ENCODE peak calls at places on chromosomes 12 and 14, in six cellular contexts. One of them, this sample, is unnamed.

GRCh38 chr12:5872745-5873144 is 72.3 kb downstream of the ANO2 start:
- DNase-seq in sigmoid colon: no peak
- DNase-seq in fibroblast of lung: peak
- DNase-seq in AG08395: peak
- DNase-seq in endodermal cell: peak
- DNase-seq in NCI-H69: peak
- DNase-seq in this sample: no peak

GRCh38 chr14:77681196-77682157 is 26.3 kb downstream of the ALKBH1 start:
- DNase-seq in fibroblast of lung: peak
- DNase-seq in sigmoid colon: no peak
- DNase-seq in AG08395: no peak
- DNase-seq in NCI-H69: peak
- DNase-seq in endodermal cell: no peak
- DNase-seq in this sample: no peak

GRCh38 chr12:30678221-30678620 is 17.4 kb downstream of the IPO8 start:
- DNase-seq in endodermal cell: no peak
- DNase-seq in fibroblast of lung: no peak
- DNase-seq in AG08395: no peak
- DNase-seq in sigmoid colon: no peak
- DNase-seq in NCI-H69: no peak
- DNase-seq in this sample: no peak

GRCh38 chr12:57280234-57281062 is 29.5 kb upstream of the STAC3 start:
- DNase-seq in sigmoid colon: peak
- DNase-seq in fibroblast of lung: peak
- DNase-seq in AG08395: peak
- DNase-seq in NCI-H69: peak
- DNase-seq in endodermal cell: peak
- DNase-seq in this sample: no peak

GRCh38 chr12:122859303-122860051 is 24.2 kb downstream of the HIP1R start:
- DNase-seq in sigmoid colon: no peak
- DNase-seq in NCI-H69: no peak
- DNase-seq in endodermal cell: no peak
- DNase-seq in AG08395: no peak
- DNase-seq in fibroblast of lung: no peak
- DNase-seq in this sample: no peak

GRCh38 chr14:63186453-63186852 is 17.8 kb upstream of the RHOJ start:
- DNase-seq in fibroblast of lung: peak
- DNase-seq in sigmoid colon: no peak
- DNase-seq in endodermal cell: no peak
- DNase-seq in AG08395: no peak
- DNase-seq in NCI-H69: no peak
- DNase-seq in this sample: no peak

GRCh38 chr14:36973806-36974442 is 198.5 kb downstream of the SLC25A21 start:
- DNase-seq in AG08395: peak
- DNase-seq in endodermal cell: no peak
- DNase-seq in sigmoid colon: no peak
- DNase-seq in fibroblast of lung: peak
- DNase-seq in NCI-H69: no peak
- DNase-seq in this sample: no peak

GRCh38 chr14:30223385-30223785 is 295.7 kb upstream of the PRKD1 start:
- DNase-seq in fibroblast of lung: peak
- DNase-seq in AG08395: peak
- DNase-seq in sigmoid colon: peak
- DNase-seq in endodermal cell: peak
- DNase-seq in NCI-H69: peak
- DNase-seq in this sample: no peak

GRCh38 chr14:65153101-65153500 is 50.8 kb upstream of the MAX start:
- DNase-seq in NCI-H69: peak
- DNase-seq in fibroblast of lung: no peak
- DNase-seq in endodermal cell: no peak
- DNase-seq in sigmoid colon: no peak
- DNase-seq in AG08395: no peak
- DNase-seq in this sample: no peak

GRCh38 chr14:33532581-33532980 is 418.3 kb downstream of the EGLN3 start:
- DNase-seq in fibroblast of lung: no peak
- DNase-seq in sigmoid colon: no peak
- DNase-seq in NCI-H69: no peak
- DNase-seq in endodermal cell: no peak
- DNase-seq in AG08395: no peak
- DNase-seq in this sample: no peak

GRCh38 chr14:61535032-61535431 is 160.3 kb upstream of the HIF1A start:
- DNase-seq in endodermal cell: no peak
- DNase-seq in NCI-H69: no peak
- DNase-seq in sigmoid colon: no peak
- DNase-seq in fibroblast of lung: no peak
- DNase-seq in AG08395: no peak
- DNase-seq in this sample: no peak

GRCh38 chr14:65195042-65195719 is 92.9 kb upstream of the MAX start:
- DNase-seq in NCI-H69: no peak
- DNase-seq in endodermal cell: no peak
- DNase-seq in AG08395: no peak
- DNase-seq in fibroblast of lung: no peak
- DNase-seq in sigmoid colon: no peak
- DNase-seq in this sample: no peak

GRCh38 chr12:102249073-102249854 is 51.6 kb upstream of the PMCH start:
- DNase-seq in AG08395: no peak
- DNase-seq in sigmoid colon: no peak
- DNase-seq in fibroblast of lung: no peak
- DNase-seq in NCI-H69: no peak
- DNase-seq in endodermal cell: no peak
- DNase-seq in this sample: no peak

GRCh38 chr14:20682127-20682434 is 2.3 kb upstream of the RNASE4 start:
- DNase-seq in endodermal cell: no peak
- DNase-seq in sigmoid colon: no peak
- DNase-seq in AG08395: no peak
- DNase-seq in NCI-H69: no peak
- DNase-seq in fibroblast of lung: no peak
- DNase-seq in this sample: no peak

GRCh38 chr12:33944703-33945437 is 77.4 kb upstream of the ALG10 start:
- DNase-seq in fibroblast of lung: no peak
- DNase-seq in endodermal cell: peak
- DNase-seq in sigmoid colon: no peak
- DNase-seq in AG08395: no peak
- DNase-seq in NCI-H69: no peak
- DNase-seq in this sample: no peak

GRCh38 chr14:101716077-101716950 is 45.2 kb upstream of the PPP2R5C start:
- DNase-seq in fibroblast of lung: no peak
- DNase-seq in NCI-H69: no peak
- DNase-seq in sigmoid colon: no peak
- DNase-seq in endodermal cell: peak
- DNase-seq in AG08395: no peak
- DNase-seq in this sample: no peak

GRCh38 chr14:63438065-63438757 is 105.0 kb downstream of the PPP2R5E start:
- DNase-seq in endodermal cell: no peak
- DNase-seq in sigmoid colon: peak
- DNase-seq in NCI-H69: peak
- DNase-seq in fibroblast of lung: peak
- DNase-seq in AG08395: peak
- DNase-seq in this sample: peak

GRCh38 chr14:60642270-60642789 is 6.9 kb downstream of the SIX1 start:
- DNase-seq in endodermal cell: peak
- DNase-seq in fibroblast of lung: peak
- DNase-seq in NCI-H69: no peak
- DNase-seq in sigmoid colon: no peak
- DNase-seq in AG08395: no peak
- DNase-seq in this sample: no peak

GRCh38 chr12:1644113-1644512 is 15.1 kb downstream of the WNT5B start:
- DNase-seq in fibroblast of lung: no peak
- DNase-seq in sigmoid colon: no peak
- DNase-seq in NCI-H69: peak
- DNase-seq in AG08395: no peak
- DNase-seq in endodermal cell: no peak
- DNase-seq in this sample: no peak

GRCh38 chr12:52798003-52798670 is 2.2 kb upstream of the KRT3 start:
- DNase-seq in AG08395: peak
- DNase-seq in fibroblast of lung: no peak
- DNase-seq in NCI-H69: no peak
- DNase-seq in sigmoid colon: no peak
- DNase-seq in endodermal cell: no peak
- DNase-seq in this sample: no peak

GRCh38 chr14:100714205-100714781 is 12.4 kb upstream of the DLK1 start:
- DNase-seq in AG08395: peak
- DNase-seq in endodermal cell: no peak
- DNase-seq in NCI-H69: peak
- DNase-seq in fibroblast of lung: no peak
- DNase-seq in sigmoid colon: no peak
- DNase-seq in this sample: no peak

GRCh38 chr12:5434647-5434968 is 2.7 kb downstream of the NTF3 start:
- DNase-seq in NCI-H69: peak
- DNase-seq in endodermal cell: no peak
- DNase-seq in fibroblast of lung: no peak
- DNase-seq in AG08395: no peak
- DNase-seq in sigmoid colon: no peak
- DNase-seq in this sample: no peak

GRCh38 chr14:101121399-101122113 is 218.0 kb upstream of the RTL1 start:
- DNase-seq in sigmoid colon: peak
- DNase-seq in fibroblast of lung: no peak
- DNase-seq in NCI-H69: no peak
- DNase-seq in endodermal cell: peak
- DNase-seq in AG08395: no peak
- DNase-seq in this sample: no peak

GRCh38 chr14:34030864-34031263 is 80.0 kb upstream of the EGLN3 start:
- DNase-seq in endodermal cell: no peak
- DNase-seq in fibroblast of lung: peak
- DNase-seq in sigmoid colon: no peak
- DNase-seq in NCI-H69: no peak
- DNase-seq in AG08395: peak
- DNase-seq in this sample: no peak

This sample was measured in T-helper 2 cell.